ENCODE peak calls at places on chromosomes 6 and 20, in eight cellular contexts. One of them, this sample, is unnamed.

GRCh38 chr6:149831380-149831820 is 32.8 kb downstream of the LRP11 start:
- DNase-seq in heart right ventricle: no peak
- DNase-seq in ovary: no peak
- DNase-seq in foreskin fibroblast: no peak
- DNase-seq in cardiac fibroblast: no peak
- DNase-seq in esophagus squamous epithelium: no peak
- DNase-seq in mesendoderm: no peak
- DNase-seq in stomach: no peak
- DNase-seq in this sample: no peak

GRCh38 chr6:136920858-136921520 is 1.1 kb upstream of the SLC35D3 start:
- DNase-seq in heart right ventricle: peak; percentile 11
- DNase-seq in ovary: no peak
- DNase-seq in foreskin fibroblast: peak; percentile 51
- DNase-seq in cardiac fibroblast: peak; percentile 16
- DNase-seq in esophagus squamous epithelium: no peak
- DNase-seq in mesendoderm: peak; percentile 50
- DNase-seq in stomach: no peak
- DNase-seq in this sample: no peak

GRCh38 chr6:139891471-139891870 is 517.0 kb upstream of the CITED2 start:
- DNase-seq in heart right ventricle: no peak
- DNase-seq in ovary: no peak
- DNase-seq in foreskin fibroblast: peak; percentile 86
- DNase-seq in cardiac fibroblast: no peak
- DNase-seq in esophagus squamous epithelium: no peak
- DNase-seq in mesendoderm: no peak
- DNase-seq in stomach: no peak
- DNase-seq in this sample: no peak

GRCh38 chr6:45479834-45480696 is 102.3 kb upstream of the SUPT3H start:
- DNase-seq in heart right ventricle: no peak
- DNase-seq in ovary: no peak
- DNase-seq in foreskin fibroblast: peak; percentile 75
- DNase-seq in cardiac fibroblast: peak; percentile 70
- DNase-seq in esophagus squamous epithelium: no peak
- DNase-seq in mesendoderm: no peak
- DNase-seq in stomach: no peak
- DNase-seq in this sample: peak; percentile 94

GRCh38 chr6:53335224-53335994 is 13.3 kb downstream of the ELOVL5 start:
- DNase-seq in heart right ventricle: no peak
- DNase-seq in ovary: no peak
- DNase-seq in foreskin fibroblast: no peak
- DNase-seq in cardiac fibroblast: no peak
- DNase-seq in esophagus squamous epithelium: peak; percentile 39
- DNase-seq in mesendoderm: peak; percentile 56
- DNase-seq in stomach: peak; percentile 40
- DNase-seq in this sample: no peak

GRCh38 chr6:28104392-28105250 is 19.8 kb upstream of the ZSCAN16 start:
- DNase-seq in heart right ventricle: peak; percentile 82
- DNase-seq in ovary: peak; percentile 74
- DNase-seq in foreskin fibroblast: peak; percentile 92
- DNase-seq in cardiac fibroblast: peak; percentile 80
- DNase-seq in esophagus squamous epithelium: peak; percentile 39
- DNase-seq in mesendoderm: peak; percentile 86
- DNase-seq in stomach: peak; percentile 86
- DNase-seq in this sample: peak; percentile 29

GRCh38 chr20:24350923-24351368 is 118.5 kb upstream of the SYNDIG1 start:
- DNase-seq in heart right ventricle: no peak
- DNase-seq in ovary: no peak
- DNase-seq in foreskin fibroblast: peak; percentile 61
- DNase-seq in cardiac fibroblast: peak; percentile 3
- DNase-seq in esophagus squamous epithelium: no peak
- DNase-seq in mesendoderm: no peak
- DNase-seq in stomach: no peak
- DNase-seq in this sample: no peak

GRCh38 chr6:166997768-166998255 is 1.4 kb upstream of the CEP43 start:
- DNase-seq in heart right ventricle: peak; percentile 43
- DNase-seq in ovary: peak; percentile 27
- DNase-seq in foreskin fibroblast: peak; percentile 87
- DNase-seq in cardiac fibroblast: peak; percentile 77
- DNase-seq in esophagus squamous epithelium: peak; percentile 3
- DNase-seq in mesendoderm: peak; percentile 90
- DNase-seq in stomach: peak; percentile 69
- DNase-seq in this sample: peak; percentile 31

GRCh38 chr6:10418862-10419748 is 4.2 kb upstream of the TFAP2A start:
- DNase-seq in heart right ventricle: no peak
- DNase-seq in ovary: no peak
- DNase-seq in foreskin fibroblast: peak; percentile 38
- DNase-seq in cardiac fibroblast: no peak
- DNase-seq in esophagus squamous epithelium: no peak
- DNase-seq in mesendoderm: peak; percentile 91
- DNase-seq in stomach: no peak
- DNase-seq in this sample: no peak

GRCh38 chr6:13431861-13432465 is 55.4 kb downstream of the GFOD1 start:
- DNase-seq in heart right ventricle: no peak
- DNase-seq in ovary: no peak
- DNase-seq in foreskin fibroblast: peak; percentile 47
- DNase-seq in cardiac fibroblast: peak; percentile 22
- DNase-seq in esophagus squamous epithelium: no peak
- DNase-seq in mesendoderm: peak; percentile 64
- DNase-seq in stomach: no peak
- DNase-seq in this sample: no peak

GRCh38 chr6:44257007-44257752 is at the start of gene SLC35B2:
- DNase-seq in heart right ventricle: peak; percentile 70
- DNase-seq in ovary: peak; percentile 79
- DNase-seq in foreskin fibroblast: peak; percentile 89
- DNase-seq in cardiac fibroblast: peak; percentile 82
- DNase-seq in esophagus squamous epithelium: no peak
- DNase-seq in mesendoderm: peak; percentile 93
- DNase-seq in stomach: peak; percentile 68
- DNase-seq in this sample: peak; percentile 25

GRCh38 chr6:170257376-170257775 is 33.5 kb downstream of the DLL1 start:
- DNase-seq in heart right ventricle: no peak
- DNase-seq in ovary: no peak
- DNase-seq in foreskin fibroblast: no peak
- DNase-seq in cardiac fibroblast: no peak
- DNase-seq in esophagus squamous epithelium: no peak
- DNase-seq in mesendoderm: no peak
- DNase-seq in stomach: no peak
- DNase-seq in this sample: no peak

GRCh38 chr20:4021905-4022304 is 6.5 kb upstream of the RNF24 start:
- DNase-seq in heart right ventricle: no peak
- DNase-seq in ovary: no peak
- DNase-seq in foreskin fibroblast: peak; percentile 69
- DNase-seq in cardiac fibroblast: peak; percentile 45
- DNase-seq in esophagus squamous epithelium: no peak
- DNase-seq in mesendoderm: peak; percentile 57
- DNase-seq in stomach: no peak
- DNase-seq in this sample: no peak

GRCh38 chr20:4020256-4020655 is 4.9 kb upstream of the RNF24 start:
- DNase-seq in heart right ventricle: no peak
- DNase-seq in ovary: no peak
- DNase-seq in foreskin fibroblast: no peak
- DNase-seq in cardiac fibroblast: no peak
- DNase-seq in esophagus squamous epithelium: no peak
- DNase-seq in mesendoderm: no peak
- DNase-seq in stomach: no peak
- DNase-seq in this sample: no peak

GRCh38 chr20:4016349-4017050 is 1.1 kb upstream of the RNF24 start:
- DNase-seq in heart right ventricle: no peak
- DNase-seq in ovary: no peak
- DNase-seq in foreskin fibroblast: no peak
- DNase-seq in cardiac fibroblast: no peak
- DNase-seq in esophagus squamous epithelium: no peak
- DNase-seq in mesendoderm: no peak
- DNase-seq in stomach: no peak
- DNase-seq in this sample: no peak

GRCh38 chr20:4017051-4017702 is 1.8 kb upstream of the RNF24 start:
- DNase-seq in heart right ventricle: no peak
- DNase-seq in ovary: no peak
- DNase-seq in foreskin fibroblast: no peak
- DNase-seq in cardiac fibroblast: no peak
- DNase-seq in esophagus squamous epithelium: no peak
- DNase-seq in mesendoderm: no peak
- DNase-seq in stomach: no peak
- DNase-seq in this sample: no peak

DNA sequence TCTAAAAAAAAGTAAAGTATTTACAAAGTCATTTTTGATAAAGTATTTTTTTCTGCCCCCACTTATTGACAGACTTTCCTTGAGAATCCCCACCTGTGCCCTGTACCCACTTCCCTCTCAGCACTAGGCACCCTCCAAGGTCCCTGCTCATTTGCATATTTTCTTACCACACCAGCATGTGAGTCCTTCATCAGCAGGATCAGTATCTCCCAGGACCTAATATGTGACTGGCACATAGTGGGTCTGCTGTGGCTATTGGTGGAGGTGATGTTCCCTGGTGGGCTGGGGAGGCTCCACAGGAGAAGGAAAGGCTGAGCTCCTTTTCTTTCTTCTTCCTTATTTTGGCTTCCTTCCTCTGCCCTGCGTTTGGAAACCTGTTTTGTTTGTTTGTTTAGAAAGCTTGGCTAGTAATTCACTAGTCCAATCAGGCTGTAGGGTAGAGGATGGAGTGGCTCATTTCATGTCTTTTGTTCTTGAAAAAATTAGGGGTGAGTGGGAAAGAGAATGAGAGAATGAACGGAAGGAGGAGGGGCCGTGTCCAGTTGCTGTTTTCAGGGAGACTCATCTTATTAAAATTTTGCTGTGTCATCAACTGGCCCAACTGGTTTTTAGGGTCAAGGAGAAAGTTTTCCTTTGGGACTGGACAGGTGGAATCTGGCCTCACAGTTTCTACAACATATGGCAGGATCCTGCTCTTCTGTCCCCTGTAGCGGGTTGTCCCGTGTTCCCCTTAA is 2.8 kb upstream of the RNF24 start:
- DNase-seq in heart right ventricle: no peak
- DNase-seq in ovary: no peak
- DNase-seq in foreskin fibroblast: peak; percentile 52
- DNase-seq in cardiac fibroblast: peak; percentile 21
- DNase-seq in esophagus squamous epithelium: no peak
- DNase-seq in mesendoderm: no peak
- DNase-seq in stomach: no peak
- DNase-seq in this sample: no peak
- H3K4me3 ChIP-seq in heart right ventricle: no peak overlapping the region
- H3K4me3 ChIP-seq in ovary: no peak overlapping the region
- H3K4me3 ChIP-seq in foreskin fibroblast: no peak overlapping the region
- H3K4me3 ChIP-seq in cardiac fibroblast: no peak overlapping the region
- H3K4me3 ChIP-seq in esophagus squamous epithelium: no peak overlapping the region
- H3K4me3 ChIP-seq in mesendoderm: no peak overlapping the region
- H3K4me3 ChIP-seq in stomach: no peak overlapping the region
- H3K4me3 ChIP-seq in this sample: no peak overlapping the region

DNA sequence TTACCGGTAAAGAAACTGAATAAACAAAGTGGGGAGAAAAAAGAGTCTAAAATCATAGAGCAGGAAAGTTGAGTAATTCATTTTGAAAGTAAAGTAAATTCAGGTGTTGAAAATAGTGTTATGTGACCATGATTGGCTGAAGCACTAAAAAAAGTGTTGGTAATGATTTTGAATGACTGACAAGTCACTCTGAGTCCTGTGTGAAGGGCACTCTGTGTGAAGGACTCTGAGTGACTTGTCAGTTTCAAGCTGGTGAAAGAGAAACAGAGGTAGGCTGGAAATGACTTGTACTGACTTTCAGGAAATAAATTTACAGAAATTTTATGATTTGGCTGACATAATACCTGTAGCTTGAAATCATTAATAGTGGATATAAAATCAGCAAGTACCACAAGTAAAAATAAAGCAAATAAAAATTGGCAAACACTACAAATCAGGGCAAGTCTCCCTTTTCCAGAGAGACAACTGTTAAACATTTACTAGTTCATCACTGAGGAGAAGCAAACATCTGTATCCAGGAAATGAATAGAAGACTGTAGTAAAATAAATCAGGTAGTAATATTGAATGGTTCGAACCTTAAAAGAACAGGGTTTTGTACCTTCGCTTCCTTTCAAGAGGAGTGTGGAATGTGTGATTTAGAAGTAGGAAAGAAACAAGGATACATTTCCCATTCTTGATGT is 630.6 kb downstream of the GRIK2 start:
- DNase-seq in heart right ventricle: no peak
- DNase-seq in ovary: no peak
- DNase-seq in foreskin fibroblast: no peak
- DNase-seq in cardiac fibroblast: no peak
- DNase-seq in esophagus squamous epithelium: no peak
- DNase-seq in mesendoderm: no peak
- DNase-seq in stomach: no peak
- DNase-seq in this sample: no peak
- H3K4me3 ChIP-seq in heart right ventricle: no peak overlapping the region
- H3K4me3 ChIP-seq in ovary: no peak overlapping the region
- H3K4me3 ChIP-seq in foreskin fibroblast: no peak overlapping the region
- H3K4me3 ChIP-seq in cardiac fibroblast: no peak overlapping the region
- H3K4me3 ChIP-seq in esophagus squamous epithelium: no peak overlapping the region
- H3K4me3 ChIP-seq in mesendoderm: no peak overlapping the region
- H3K4me3 ChIP-seq in stomach: no peak overlapping the region
- H3K4me3 ChIP-seq in this sample: no peak overlapping the region

GRCh38 chr6:132494954-132495353 is 18.0 kb downstream of the STX7 start:
- DNase-seq in heart right ventricle: no peak
- DNase-seq in ovary: no peak
- DNase-seq in foreskin fibroblast: no peak
- DNase-seq in cardiac fibroblast: no peak
- DNase-seq in esophagus squamous epithelium: no peak
- DNase-seq in mesendoderm: no peak
- DNase-seq in stomach: no peak
- DNase-seq in this sample: no peak

GRCh38 chr6:132499757-132500156 is 13.2 kb downstream of the STX7 start:
- DNase-seq in heart right ventricle: no peak
- DNase-seq in ovary: no peak
- DNase-seq in foreskin fibroblast: no peak
- DNase-seq in cardiac fibroblast: no peak
- DNase-seq in esophagus squamous epithelium: no peak
- DNase-seq in mesendoderm: no peak
- DNase-seq in stomach: no peak
- DNase-seq in this sample: no peak

GRCh38 chr6:132498638-132499037 is 14.3 kb downstream of the STX7 start:
- DNase-seq in heart right ventricle: no peak
- DNase-seq in ovary: no peak
- DNase-seq in foreskin fibroblast: no peak
- DNase-seq in cardiac fibroblast: no peak
- DNase-seq in esophagus squamous epithelium: no peak
- DNase-seq in mesendoderm: no peak
- DNase-seq in stomach: no peak
- DNase-seq in this sample: no peak

GRCh38 chr6:132495604-132496079 is 17.3 kb downstream of the STX7 start:
- DNase-seq in heart right ventricle: no peak
- DNase-seq in ovary: no peak
- DNase-seq in foreskin fibroblast: no peak
- DNase-seq in cardiac fibroblast: no peak
- DNase-seq in esophagus squamous epithelium: no peak
- DNase-seq in mesendoderm: no peak
- DNase-seq in stomach: no peak
- DNase-seq in this sample: no peak

GRCh38 chr6:132496519-132497180 is 16.3 kb downstream of the STX7 start:
- DNase-seq in heart right ventricle: no peak
- DNase-seq in ovary: no peak
- DNase-seq in foreskin fibroblast: no peak
- DNase-seq in cardiac fibroblast: no peak
- DNase-seq in esophagus squamous epithelium: no peak
- DNase-seq in mesendoderm: no peak
- DNase-seq in stomach: no peak
- DNase-seq in this sample: no peak
- H3K4me3 ChIP-seq in heart right ventricle: no peak overlapping the region
- H3K4me3 ChIP-seq in ovary: no peak overlapping the region
- H3K4me3 ChIP-seq in foreskin fibroblast: no peak overlapping the region
- H3K4me3 ChIP-seq in cardiac fibroblast: no peak overlapping the region
- H3K4me3 ChIP-seq in esophagus squamous epithelium: no peak overlapping the region
- H3K4me3 ChIP-seq in mesendoderm: no peak overlapping the region
- H3K4me3 ChIP-seq in stomach: no peak overlapping the region
- H3K4me3 ChIP-seq in this sample: no peak overlapping the region

GRCh38 chr6:109477184-109477583 is 5.8 kb downstream of the ZBTB24 start:
- DNase-seq in heart right ventricle: no peak
- DNase-seq in ovary: no peak
- DNase-seq in foreskin fibroblast: no peak
- DNase-seq in cardiac fibroblast: no peak
- DNase-seq in esophagus squamous epithelium: no peak
- DNase-seq in mesendoderm: no peak
- DNase-seq in stomach: no peak
- DNase-seq in this sample: no peak
- H3K4me3 ChIP-seq in heart right ventricle: no peak overlapping the region
- H3K4me3 ChIP-seq in ovary: no peak overlapping the region
- H3K4me3 ChIP-seq in foreskin fibroblast: no peak overlapping the region
- H3K4me3 ChIP-seq in cardiac fibroblast: no peak overlapping the region
- H3K4me3 ChIP-seq in esophagus squamous epithelium: no peak overlapping the region
- H3K4me3 ChIP-seq in mesendoderm: no peak overlapping the region
- H3K4me3 ChIP-seq in stomach: no peak overlapping the region
- H3K4me3 ChIP-seq in this sample: no peak overlapping the region

This sample was measured in skeletal muscle cell.